ENCODE peak calls at places on chromosome 15, in six cellular contexts. One of them, this sample, is unnamed.

GRCh38 chr15:64426845-64427465 is 33.4 kb upstream of the ZNF609 start:
- DNase-seq in astrocyte of the spinal cord: peak
- DNase-seq in colonic mucosa: no peak
- DNase-seq in fibroblast of the aortic adventitia: peak
- DNase-seq in AG09309: peak
- DNase-seq in brain microvascular endothelial cell: no peak
- DNase-seq in this sample: peak

GRCh38 chr15:93488157-93488803 is 399.3 kb upstream of the RGMA start:
- DNase-seq in colonic mucosa: no peak
- DNase-seq in fibroblast of the aortic adventitia: no peak
- DNase-seq in AG09309: no peak
- DNase-seq in astrocyte of the spinal cord: no peak
- DNase-seq in brain microvascular endothelial cell: no peak
- DNase-seq in this sample: no peak

GRCh38 chr15:73560501-73561117 is 72.6 kb downstream of the NPTN start:
- DNase-seq in AG09309: peak
- DNase-seq in astrocyte of the spinal cord: peak
- DNase-seq in colonic mucosa: peak
- DNase-seq in brain microvascular endothelial cell: peak
- DNase-seq in fibroblast of the aortic adventitia: peak
- DNase-seq in this sample: peak

GRCh38 chr15:45801543-45801942 is 166.7 kb downstream of the SQOR start:
- DNase-seq in AG09309: no peak
- DNase-seq in brain microvascular endothelial cell: no peak
- DNase-seq in astrocyte of the spinal cord: no peak
- DNase-seq in fibroblast of the aortic adventitia: no peak
- DNase-seq in colonic mucosa: no peak
- DNase-seq in this sample: no peak

GRCh38 chr15:91140561-91140960 is 40.5 kb downstream of the SV2B start:
- DNase-seq in colonic mucosa: no peak
- DNase-seq in AG09309: no peak
- DNase-seq in fibroblast of the aortic adventitia: no peak
- DNase-seq in brain microvascular endothelial cell: no peak
- DNase-seq in astrocyte of the spinal cord: no peak
- DNase-seq in this sample: no peak

GRCh38 chr15:48424076-48424475 is 92.8 kb downstream of the DUT start:
- DNase-seq in astrocyte of the spinal cord: no peak
- DNase-seq in brain microvascular endothelial cell: no peak
- DNase-seq in AG09309: no peak
- DNase-seq in colonic mucosa: no peak
- DNase-seq in fibroblast of the aortic adventitia: no peak
- DNase-seq in this sample: no peak

GRCh38 chr15:75229191-75230015 is 27.7 kb downstream of the C15orf39 start:
- DNase-seq in fibroblast of the aortic adventitia: peak
- DNase-seq in brain microvascular endothelial cell: peak
- DNase-seq in astrocyte of the spinal cord: no peak
- DNase-seq in colonic mucosa: no peak
- DNase-seq in AG09309: peak
- DNase-seq in this sample: no peak

GRCh38 chr15:70078578-70079417 is 18.9 kb downstream of the TLE3 start:
- DNase-seq in colonic mucosa: peak
- DNase-seq in astrocyte of the spinal cord: no peak
- DNase-seq in AG09309: no peak
- DNase-seq in fibroblast of the aortic adventitia: no peak
- DNase-seq in brain microvascular endothelial cell: no peak
- DNase-seq in this sample: no peak

GRCh38 chr15:51380999-51381806 is 39.7 kb downstream of the GLDN start:
- DNase-seq in colonic mucosa: peak
- DNase-seq in astrocyte of the spinal cord: peak
- DNase-seq in AG09309: no peak
- DNase-seq in brain microvascular endothelial cell: peak
- DNase-seq in fibroblast of the aortic adventitia: peak
- DNase-seq in this sample: peak

GRCh38 chr15:39925112-39925830 is 5.2 kb upstream of the GPR176 start:
- DNase-seq in colonic mucosa: no peak
- DNase-seq in astrocyte of the spinal cord: peak
- DNase-seq in brain microvascular endothelial cell: peak
- DNase-seq in AG09309: no peak
- DNase-seq in fibroblast of the aortic adventitia: peak
- DNase-seq in this sample: peak

GRCh38 chr15:90207252-90207651 is 6.1 kb downstream of the SEMA4B start:
- DNase-seq in colonic mucosa: no peak
- DNase-seq in fibroblast of the aortic adventitia: no peak
- DNase-seq in AG09309: no peak
- DNase-seq in brain microvascular endothelial cell: no peak
- DNase-seq in astrocyte of the spinal cord: no peak
- DNase-seq in this sample: no peak

GRCh38 chr15:76056931-76057330 is 2.9 kb upstream of the TMEM266 start:
- DNase-seq in colonic mucosa: no peak
- DNase-seq in brain microvascular endothelial cell: no peak
- DNase-seq in astrocyte of the spinal cord: no peak
- DNase-seq in fibroblast of the aortic adventitia: no peak
- DNase-seq in AG09309: no peak
- DNase-seq in this sample: no peak

GRCh38 chr15:76175442-76175841 is 115.7 kb downstream of the TMEM266 start:
- DNase-seq in astrocyte of the spinal cord: no peak
- DNase-seq in colonic mucosa: no peak
- DNase-seq in AG09309: no peak
- DNase-seq in fibroblast of the aortic adventitia: no peak
- DNase-seq in brain microvascular endothelial cell: no peak
- DNase-seq in this sample: no peak

GRCh38 chr15:26087881-26088280 is 224.8 kb upstream of the ATP10A start:
- DNase-seq in astrocyte of the spinal cord: no peak
- DNase-seq in brain microvascular endothelial cell: no peak
- DNase-seq in fibroblast of the aortic adventitia: no peak
- DNase-seq in colonic mucosa: no peak
- DNase-seq in AG09309: no peak
- DNase-seq in this sample: no peak

GRCh38 chr15:100770781-100771584 is 108.6 kb upstream of the ALDH1A3 start:
- DNase-seq in brain microvascular endothelial cell: no peak
- DNase-seq in colonic mucosa: no peak
- DNase-seq in fibroblast of the aortic adventitia: no peak
- DNase-seq in AG09309: no peak
- DNase-seq in astrocyte of the spinal cord: no peak
- DNase-seq in this sample: no peak

GRCh38 chr15:67720556-67721175 is 104.6 kb upstream of the SKOR1 start:
- DNase-seq in brain microvascular endothelial cell: no peak
- DNase-seq in AG09309: no peak
- DNase-seq in colonic mucosa: no peak
- DNase-seq in fibroblast of the aortic adventitia: no peak
- DNase-seq in astrocyte of the spinal cord: no peak
- DNase-seq in this sample: no peak

GRCh38 chr15:65115542-65115941 is 542 bp upstream of the UBAP1L start:
- DNase-seq in AG09309: no peak
- DNase-seq in colonic mucosa: no peak
- DNase-seq in fibroblast of the aortic adventitia: no peak
- DNase-seq in brain microvascular endothelial cell: no peak
- DNase-seq in astrocyte of the spinal cord: no peak
- DNase-seq in this sample: no peak

GRCh38 chr15:88269371-88270062 is 13.0 kb upstream of the NTRK3 start:
- DNase-seq in brain microvascular endothelial cell: no peak
- DNase-seq in colonic mucosa: no peak
- DNase-seq in fibroblast of the aortic adventitia: no peak
- DNase-seq in AG09309: no peak
- DNase-seq in astrocyte of the spinal cord: no peak
- DNase-seq in this sample: no peak

GRCh38 chr15:38041576-38041975 is 107.1 kb downstream of the TMCO5A start:
- DNase-seq in astrocyte of the spinal cord: peak
- DNase-seq in AG09309: peak
- DNase-seq in fibroblast of the aortic adventitia: peak
- DNase-seq in brain microvascular endothelial cell: no peak
- DNase-seq in colonic mucosa: no peak
- DNase-seq in this sample: peak

DNA sequence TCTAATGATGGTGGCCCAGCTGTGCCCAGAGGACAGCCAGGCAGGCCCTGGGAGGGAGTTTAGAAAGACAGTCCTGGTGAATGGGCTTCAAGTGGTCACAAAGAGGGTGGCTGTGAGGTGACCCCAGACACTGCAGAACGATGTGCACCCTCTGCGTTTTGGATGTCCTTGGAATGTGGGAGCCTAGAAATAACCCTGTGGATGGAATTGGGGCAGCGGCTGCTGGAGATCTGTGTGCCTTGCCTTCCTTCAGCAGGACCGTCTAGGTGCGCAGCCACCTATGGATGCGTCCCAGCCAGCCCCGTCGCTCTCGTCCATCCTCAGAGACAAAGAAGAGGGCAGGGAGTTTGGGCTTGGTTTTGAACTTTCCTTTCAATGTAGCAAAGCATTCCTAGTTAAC is 46.5 kb downstream of the KLHL25 start:
- DNase-seq in colonic mucosa: no peak
- DNase-seq in fibroblast of the aortic adventitia: no peak
- DNase-seq in AG09309: no peak
- DNase-seq in brain microvascular endothelial cell: no peak
- DNase-seq in astrocyte of the spinal cord: no peak
- DNase-seq in this sample: no peak
- H3K4me3 ChIP-seq in colonic mucosa: no peak
- H3K4me3 ChIP-seq in fibroblast of the aortic adventitia: no peak
- H3K4me3 ChIP-seq in AG09309: no peak
- H3K4me3 ChIP-seq in brain microvascular endothelial cell: no peak
- H3K4me3 ChIP-seq in astrocyte of the spinal cord: no peak
- H3K4me3 ChIP-seq in this sample: no peak

DNA sequence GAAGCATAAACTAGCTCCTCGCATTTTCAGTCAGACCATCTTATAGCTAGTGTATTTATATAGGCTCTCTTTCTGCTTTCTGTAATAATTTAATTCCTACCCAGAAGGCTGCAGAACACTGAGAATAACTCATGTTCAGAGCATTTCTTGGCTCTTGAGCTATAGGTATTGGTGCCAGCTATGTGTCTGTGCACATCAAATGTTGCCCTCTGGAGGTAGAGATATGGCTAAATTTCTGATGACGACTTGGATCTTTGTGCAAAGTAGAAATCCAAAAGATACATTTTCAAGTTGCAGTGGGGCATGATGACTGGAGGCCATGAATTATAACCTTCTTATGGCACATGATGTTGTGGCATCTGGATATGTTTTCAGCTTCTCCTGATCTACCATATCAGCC is 336.2 kb upstream of the TPM1 start:
- DNase-seq in fibroblast of the aortic adventitia: peak
- DNase-seq in AG09309: no peak
- DNase-seq in brain microvascular endothelial cell: no peak
- DNase-seq in astrocyte of the spinal cord: no peak
- DNase-seq in colonic mucosa: no peak
- DNase-seq in this sample: peak
- TF ChIP-seq CTCF in fibroblast of the aortic adventitia: no peak
- TF ChIP-seq CTCF in AG09309: no peak
- TF ChIP-seq CTCF in brain microvascular endothelial cell: peak
- TF ChIP-seq CTCF in astrocyte of the spinal cord: peak
- TF ChIP-seq CTCF in colonic mucosa: no peak
- TF ChIP-seq CTCF in this sample: no peak

GRCh38 chr15:92166029-92166428 is 227.7 kb upstream of the ST8SIA2 start:
- DNase-seq in colonic mucosa: no peak
- DNase-seq in astrocyte of the spinal cord: no peak
- DNase-seq in AG09309: no peak
- DNase-seq in fibroblast of the aortic adventitia: no peak
- DNase-seq in brain microvascular endothelial cell: no peak
- DNase-seq in this sample: no peak

GRCh38 chr15:92165001-92165346 is 228.7 kb upstream of the ST8SIA2 start:
- DNase-seq in astrocyte of the spinal cord: no peak
- DNase-seq in fibroblast of the aortic adventitia: no peak
- DNase-seq in AG09309: no peak
- DNase-seq in colonic mucosa: no peak
- DNase-seq in brain microvascular endothelial cell: no peak
- DNase-seq in this sample: no peak

GRCh38 chr15:92168284-92168683 is 225.4 kb upstream of the ST8SIA2 start:
- DNase-seq in astrocyte of the spinal cord: no peak
- DNase-seq in fibroblast of the aortic adventitia: no peak
- DNase-seq in AG09309: no peak
- DNase-seq in colonic mucosa: no peak
- DNase-seq in brain microvascular endothelial cell: no peak
- DNase-seq in this sample: no peak

GRCh38 chr15:92166751-92167412 is 226.8 kb upstream of the ST8SIA2 start:
- DNase-seq in brain microvascular endothelial cell: no peak
- DNase-seq in fibroblast of the aortic adventitia: no peak
- DNase-seq in colonic mucosa: peak
- DNase-seq in AG09309: no peak
- DNase-seq in astrocyte of the spinal cord: no peak
- DNase-seq in this sample: no peak

GRCh38 chr15:92167413-92167950 is 226.2 kb upstream of the ST8SIA2 start:
- DNase-seq in fibroblast of the aortic adventitia: no peak
- DNase-seq in astrocyte of the spinal cord: no peak
- DNase-seq in brain microvascular endothelial cell: no peak
- DNase-seq in AG09309: no peak
- DNase-seq in colonic mucosa: peak
- DNase-seq in this sample: no peak
- H3K4me3 ChIP-seq in fibroblast of the aortic adventitia: no peak
- H3K4me3 ChIP-seq in astrocyte of the spinal cord: no peak
- H3K4me3 ChIP-seq in brain microvascular endothelial cell: no peak
- H3K4me3 ChIP-seq in AG09309: no peak
- H3K4me3 ChIP-seq in colonic mucosa: no peak
- H3K4me3 ChIP-seq in this sample: no peak

DNA sequence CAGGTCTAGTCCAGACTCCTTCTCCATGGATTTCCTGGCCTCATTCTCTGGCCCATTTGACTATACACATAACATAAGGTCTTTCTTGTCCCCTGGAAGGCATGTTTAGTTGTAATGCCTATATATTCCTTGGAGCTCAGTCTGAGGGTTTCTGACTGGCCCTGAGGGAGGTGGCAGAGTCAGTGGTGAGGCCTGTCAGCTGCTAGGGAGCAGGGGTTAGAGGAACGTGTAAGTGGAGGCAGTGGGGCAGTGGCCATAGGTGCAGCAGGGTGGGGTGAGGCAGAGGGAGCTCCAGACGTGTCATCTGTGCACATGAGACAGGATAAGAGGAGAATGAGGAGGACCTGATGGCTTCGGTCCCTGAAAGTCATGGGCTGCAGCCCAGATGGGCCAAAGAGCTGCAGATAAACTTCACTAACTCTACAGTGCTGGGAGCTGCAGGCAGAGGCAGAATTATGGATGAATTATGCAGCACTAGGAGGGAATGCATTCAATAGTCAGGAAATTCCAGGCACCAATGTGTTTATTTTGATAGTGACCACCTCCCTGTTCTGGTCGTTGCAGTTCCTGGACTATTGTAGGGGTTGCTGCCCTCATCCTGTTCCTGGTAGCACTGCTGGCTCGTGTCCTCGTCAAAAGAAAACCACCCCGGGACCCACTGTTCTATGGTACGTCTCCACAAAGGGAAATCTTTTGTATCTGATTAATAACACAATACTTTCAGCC is 5.0 kb downstream of the TM6SF1 start:
- DNase-seq in colonic mucosa: no peak
- DNase-seq in brain microvascular endothelial cell: peak
- DNase-seq in AG09309: no peak
- DNase-seq in fibroblast of the aortic adventitia: peak
- DNase-seq in astrocyte of the spinal cord: peak
- DNase-seq in this sample: peak
- TF ChIP-seq CTCF in colonic mucosa: no peak
- TF ChIP-seq CTCF in brain microvascular endothelial cell: peak
- TF ChIP-seq CTCF in AG09309: no peak
- TF ChIP-seq CTCF in fibroblast of the aortic adventitia: peak
- TF ChIP-seq CTCF in astrocyte of the spinal cord: peak
- TF ChIP-seq CTCF in this sample: peak

GRCh38 chr15:66560856-66561525 is 4.8 kb downstream of the LCTL start:
- DNase-seq in fibroblast of the aortic adventitia: no peak
- DNase-seq in astrocyte of the spinal cord: no peak
- DNase-seq in AG09309: no peak
- DNase-seq in brain microvascular endothelial cell: no peak
- DNase-seq in colonic mucosa: no peak
- DNase-seq in this sample: no peak
- H3K4me3 ChIP-seq in fibroblast of the aortic adventitia: no peak
- H3K4me3 ChIP-seq in astrocyte of the spinal cord: no peak
- H3K4me3 ChIP-seq in AG09309: no peak
- H3K4me3 ChIP-seq in brain microvascular endothelial cell: no peak
- H3K4me3 ChIP-seq in colonic mucosa: no peak
- H3K4me3 ChIP-seq in this sample: no peak

This sample was measured in fibroblast of lung.